ENCODE peak calls at places on chromosomes 5 and 9, in nine cellular contexts. One of them, this sample, is unnamed.
A peak's percentile ranks its signal among the peaks of the same experiment; 100 is the strongest.

GRCh38 chr5:17180957-17181723 is 36.3 kb upstream of the BASP1 start:
- DNase-seq in stomach: no peak
- DNase-seq in transverse colon: no peak
- DNase-seq in spleen: no peak
- DNase-seq in sigmoid colon: no peak
- DNase-seq in IMR-90: peak; percentile 100
- DNase-seq in ovary: no peak
- DNase-seq in breast epithelium: no peak
- DNase-seq in tibial nerve: no peak
- DNase-seq in this sample: no peak

GRCh38 chr5:169162407-169162806 is 138.5 kb downstream of the SLIT3 start:
- DNase-seq in stomach: no peak
- DNase-seq in transverse colon: no peak
- DNase-seq in spleen: no peak
- DNase-seq in sigmoid colon: no peak
- DNase-seq in IMR-90: no peak
- DNase-seq in ovary: no peak
- DNase-seq in breast epithelium: no peak
- DNase-seq in tibial nerve: no peak
- DNase-seq in this sample: peak; percentile 17

GRCh38 chr5:179212870-179213269 is 132.4 kb downstream of the ADAMTS2 start:
- DNase-seq in stomach: no peak
- DNase-seq in transverse colon: no peak
- DNase-seq in spleen: no peak
- DNase-seq in sigmoid colon: no peak
- DNase-seq in IMR-90: no peak
- DNase-seq in ovary: no peak
- DNase-seq in breast epithelium: no peak
- DNase-seq in tibial nerve: no peak
- DNase-seq in this sample: no peak

GRCh38 chr5:139418804-139419203 is 14.9 kb upstream of the SPATA24 start:
- DNase-seq in stomach: no peak
- DNase-seq in transverse colon: no peak
- DNase-seq in spleen: no peak
- DNase-seq in sigmoid colon: no peak
- DNase-seq in IMR-90: no peak
- DNase-seq in ovary: no peak
- DNase-seq in breast epithelium: no peak
- DNase-seq in tibial nerve: no peak
- DNase-seq in this sample: no peak

GRCh38 chr5:142507528-142507927 is 178.4 kb downstream of the FGF1 start:
- DNase-seq in stomach: no peak
- DNase-seq in transverse colon: no peak
- DNase-seq in spleen: no peak
- DNase-seq in sigmoid colon: no peak
- DNase-seq in IMR-90: no peak
- DNase-seq in ovary: no peak
- DNase-seq in breast epithelium: no peak
- DNase-seq in tibial nerve: no peak
- DNase-seq in this sample: no peak

GRCh38 chr9:127445851-127446719 is 5.1 kb downstream of the RPL12 start:
- DNase-seq in stomach: no peak
- DNase-seq in transverse colon: no peak
- DNase-seq in spleen: no peak
- DNase-seq in sigmoid colon: no peak
- DNase-seq in IMR-90: no peak
- DNase-seq in ovary: no peak
- DNase-seq in breast epithelium: no peak
- DNase-seq in tibial nerve: no peak
- DNase-seq in this sample: no peak

GRCh38 chr5:90930062-90930461 is 371.5 kb downstream of the ADGRV1 start:
- DNase-seq in stomach: no peak
- DNase-seq in transverse colon: no peak
- DNase-seq in spleen: no peak
- DNase-seq in sigmoid colon: no peak
- DNase-seq in IMR-90: no peak
- DNase-seq in ovary: no peak
- DNase-seq in breast epithelium: no peak
- DNase-seq in tibial nerve: no peak
- DNase-seq in this sample: no peak

GRCh38 chr5:148482196-148482595 is 98.4 kb downstream of the FBXO38 start:
- DNase-seq in stomach: no peak
- DNase-seq in transverse colon: no peak
- DNase-seq in spleen: no peak
- DNase-seq in sigmoid colon: no peak
- DNase-seq in IMR-90: no peak
- DNase-seq in ovary: no peak
- DNase-seq in breast epithelium: no peak
- DNase-seq in tibial nerve: no peak
- DNase-seq in this sample: no peak

GRCh38 chr9:127931092-127931881 is 710 bp upstream of the PIP5KL1 start:
- DNase-seq in stomach: no peak
- DNase-seq in transverse colon: no peak
- DNase-seq in spleen: no peak
- DNase-seq in sigmoid colon: no peak
- DNase-seq in IMR-90: peak; percentile 74
- DNase-seq in ovary: no peak
- DNase-seq in breast epithelium: no peak
- DNase-seq in tibial nerve: no peak
- DNase-seq in this sample: no peak

GRCh38 chr5:10832987-10833386 is 72.0 kb upstream of the DAP start:
- DNase-seq in stomach: no peak
- DNase-seq in transverse colon: no peak
- DNase-seq in spleen: no peak
- DNase-seq in sigmoid colon: no peak
- DNase-seq in IMR-90: peak; percentile 44
- DNase-seq in ovary: no peak
- DNase-seq in breast epithelium: no peak
- DNase-seq in tibial nerve: no peak
- DNase-seq in this sample: no peak

GRCh38 chr5:2759696-2760461 is 8.4 kb upstream of the IRX2 start:
- DNase-seq in stomach: no peak
- DNase-seq in transverse colon: no peak
- DNase-seq in spleen: no peak
- DNase-seq in sigmoid colon: no peak
- DNase-seq in IMR-90: no peak
- DNase-seq in ovary: no peak
- DNase-seq in breast epithelium: no peak
- DNase-seq in tibial nerve: no peak
- DNase-seq in this sample: no peak

GRCh38 chr9:125699870-125700269 is 7.1 kb downstream of the MAPKAP1 start:
- DNase-seq in stomach: no peak
- DNase-seq in transverse colon: no peak
- DNase-seq in spleen: no peak
- DNase-seq in sigmoid colon: no peak
- DNase-seq in IMR-90: no peak
- DNase-seq in ovary: no peak
- DNase-seq in breast epithelium: no peak
- DNase-seq in tibial nerve: no peak
- DNase-seq in this sample: no peak

GRCh38 chr9:119337566-119337965 is 31.7 kb downstream of the BRINP1 start:
- DNase-seq in stomach: no peak
- DNase-seq in transverse colon: no peak
- DNase-seq in spleen: no peak
- DNase-seq in sigmoid colon: no peak
- DNase-seq in IMR-90: no peak
- DNase-seq in ovary: no peak
- DNase-seq in breast epithelium: no peak
- DNase-seq in tibial nerve: no peak
- DNase-seq in this sample: no peak

GRCh38 chr9:214488-215448 is at the start of gene DOCK8:
- DNase-seq in stomach: peak; percentile 83
- DNase-seq in transverse colon: peak; percentile 80
- DNase-seq in spleen: peak; percentile 97
- DNase-seq in sigmoid colon: peak; percentile 76
- DNase-seq in IMR-90: no peak
- DNase-seq in ovary: peak; percentile 57
- DNase-seq in breast epithelium: peak; percentile 52
- DNase-seq in tibial nerve: peak; percentile 28
- DNase-seq in this sample: peak; percentile 93

GRCh38 chr9:38282756-38283155 is 109.7 kb upstream of the ALDH1B1 start:
- DNase-seq in stomach: no peak
- DNase-seq in transverse colon: no peak
- DNase-seq in spleen: no peak
- DNase-seq in sigmoid colon: no peak
- DNase-seq in IMR-90: no peak
- DNase-seq in ovary: no peak
- DNase-seq in breast epithelium: no peak
- DNase-seq in tibial nerve: no peak
- DNase-seq in this sample: no peak

DNA sequence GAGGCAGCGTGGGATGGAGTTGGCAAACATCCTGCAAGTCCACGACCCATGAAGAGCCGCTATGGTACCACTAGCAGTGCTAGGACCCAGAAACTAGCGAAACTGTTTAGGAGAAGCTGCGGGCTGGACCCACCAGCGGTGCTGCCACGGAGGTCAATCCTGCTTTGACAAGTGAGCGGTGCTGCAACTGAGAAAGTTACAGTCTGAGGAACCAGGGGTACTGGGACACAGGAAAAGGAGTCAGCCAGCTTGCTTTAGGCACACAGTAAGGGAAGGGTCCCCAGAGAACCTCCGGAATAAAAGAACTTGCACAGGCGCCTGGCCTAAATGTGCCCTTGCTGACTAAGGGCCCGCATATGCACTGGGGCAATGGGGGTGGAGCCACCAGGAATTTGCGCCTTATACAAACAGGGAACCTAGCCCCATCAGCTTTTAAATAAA is 23.6 kb upstream of the ANXA2R start:
- DNase-seq in stomach: no peak
- DNase-seq in transverse colon: no peak
- DNase-seq in spleen: peak; percentile 80
- DNase-seq in sigmoid colon: no peak
- DNase-seq in IMR-90: no peak
- DNase-seq in ovary: no peak
- DNase-seq in breast epithelium: no peak
- DNase-seq in tibial nerve: no peak
- DNase-seq in this sample: peak; percentile 81
- TF ChIP-seq POLR2A in stomach: no peak
- TF ChIP-seq POLR2A in transverse colon: no peak
- TF ChIP-seq POLR2A in spleen: no peak
- TF ChIP-seq POLR2A in sigmoid colon: no peak
- TF ChIP-seq POLR2A in IMR-90: no peak
- TF ChIP-seq POLR2A in ovary: no peak
- TF ChIP-seq POLR2A in breast epithelium: no peak
- TF ChIP-seq POLR2A in tibial nerve: no peak
- TF ChIP-seq POLR2A in this sample: no peak

GRCh38 chr9:137905740-137906139 is 28.2 kb downstream of the CACNA1B start:
- DNase-seq in stomach: no peak
- DNase-seq in transverse colon: no peak
- DNase-seq in spleen: no peak
- DNase-seq in sigmoid colon: no peak
- DNase-seq in IMR-90: no peak
- DNase-seq in ovary: no peak
- DNase-seq in breast epithelium: no peak
- DNase-seq in tibial nerve: no peak
- DNase-seq in this sample: peak; percentile 31

GRCh38 chr9:137899551-137900360 is 22.2 kb downstream of the CACNA1B start:
- DNase-seq in stomach: no peak
- DNase-seq in transverse colon: no peak
- DNase-seq in spleen: no peak
- DNase-seq in sigmoid colon: no peak
- DNase-seq in IMR-90: no peak
- DNase-seq in ovary: no peak
- DNase-seq in breast epithelium: no peak
- DNase-seq in tibial nerve: no peak
- DNase-seq in this sample: peak; percentile 78

GRCh38 chr9:137902646-137903045 is 25.1 kb downstream of the CACNA1B start:
- DNase-seq in stomach: no peak
- DNase-seq in transverse colon: no peak
- DNase-seq in spleen: no peak
- DNase-seq in sigmoid colon: no peak
- DNase-seq in IMR-90: no peak
- DNase-seq in ovary: no peak
- DNase-seq in breast epithelium: no peak
- DNase-seq in tibial nerve: no peak
- DNase-seq in this sample: peak; percentile 10

GRCh38 chr9:137900584-137901310 is 23.2 kb downstream of the CACNA1B start:
- DNase-seq in stomach: no peak
- DNase-seq in transverse colon: no peak
- DNase-seq in spleen: no peak
- DNase-seq in sigmoid colon: no peak
- DNase-seq in IMR-90: no peak
- DNase-seq in ovary: no peak
- DNase-seq in breast epithelium: no peak
- DNase-seq in tibial nerve: no peak
- DNase-seq in this sample: peak; percentile 17
- H3K4me3 ChIP-seq in stomach: no peak overlapping the region
- H3K4me3 ChIP-seq in transverse colon: no peak overlapping the region
- H3K4me3 ChIP-seq in spleen: no peak overlapping the region
- H3K4me3 ChIP-seq in sigmoid colon: no peak overlapping the region
- H3K4me3 ChIP-seq in IMR-90: no peak overlapping the region
- H3K4me3 ChIP-seq in ovary: no peak overlapping the region
- H3K4me3 ChIP-seq in breast epithelium: no peak overlapping the region
- H3K4me3 ChIP-seq in tibial nerve: no peak overlapping the region
- H3K4me3 ChIP-seq in this sample: no peak overlapping the region

GRCh38 chr5:163079618-163080017 is 357.8 kb upstream of the CCNG1 start:
- DNase-seq in stomach: no peak
- DNase-seq in transverse colon: no peak
- DNase-seq in spleen: no peak
- DNase-seq in sigmoid colon: no peak
- DNase-seq in IMR-90: no peak
- DNase-seq in ovary: no peak
- DNase-seq in breast epithelium: no peak
- DNase-seq in tibial nerve: no peak
- DNase-seq in this sample: no peak
- TF ChIP-seq CTCF in stomach: no peak
- TF ChIP-seq CTCF in transverse colon: no peak
- TF ChIP-seq CTCF in spleen: no peak
- TF ChIP-seq CTCF in sigmoid colon: no peak
- TF ChIP-seq CTCF in IMR-90: no peak
- TF ChIP-seq CTCF in ovary: no peak
- TF ChIP-seq CTCF in breast epithelium: no peak
- TF ChIP-seq CTCF in tibial nerve: no peak
- TF ChIP-seq CTCF in this sample: no peak

GRCh38 chr5:72224946-72225427 is 95.1 kb downstream of the MRPS27 start:
- DNase-seq in stomach: no peak
- DNase-seq in transverse colon: no peak
- DNase-seq in spleen: no peak
- DNase-seq in sigmoid colon: no peak
- DNase-seq in IMR-90: peak; percentile 71
- DNase-seq in ovary: no peak
- DNase-seq in breast epithelium: no peak
- DNase-seq in tibial nerve: no peak
- DNase-seq in this sample: no peak
- TF ChIP-seq POLR2A in stomach: no peak
- TF ChIP-seq POLR2A in transverse colon: no peak
- TF ChIP-seq POLR2A in spleen: no peak
- TF ChIP-seq POLR2A in sigmoid colon: no peak
- TF ChIP-seq POLR2A in IMR-90: no peak
- TF ChIP-seq POLR2A in ovary: no peak
- TF ChIP-seq POLR2A in breast epithelium: no peak
- TF ChIP-seq POLR2A in tibial nerve: no peak
- TF ChIP-seq POLR2A in this sample: no peak